ENCODE peak calls at places on chromosome X, in nine cellular contexts. One of them, this sample, is unnamed.

GRCh38 chrX:15242899-15243555 is 26.9 kb downstream of the ASB9 start:
- DNase-seq in NB4: peak
- DNase-seq in thoracic aorta: no peak
- DNase-seq in astrocyte of the cerebellum: peak
- DNase-seq in heart left ventricle: no peak
- DNase-seq in breast epithelium: no peak
- DNase-seq in ovary: no peak
- DNase-seq in activated CD8-positive, alpha-beta T cell treated with anti-CD3 and anti-CD28 coated beads for 36 hours: peak
- DNase-seq in A549: peak
- DNase-seq in this sample: peak

GRCh38 chrX:119880552-119881437 is 9.2 kb downstream of the NDUFA1 start:
- DNase-seq in NB4: peak
- DNase-seq in thoracic aorta: no peak
- DNase-seq in astrocyte of the cerebellum: peak
- DNase-seq in heart left ventricle: no peak
- DNase-seq in breast epithelium: no peak
- DNase-seq in ovary: no peak
- DNase-seq in activated CD8-positive, alpha-beta T cell treated with anti-CD3 and anti-CD28 coated beads for 36 hours: peak
- DNase-seq in A549: peak
- DNase-seq in this sample: no peak

GRCh38 chrX:21479695-21480280 is 105.6 kb downstream of the CNKSR2 start:
- DNase-seq in NB4: peak
- DNase-seq in thoracic aorta: no peak
- DNase-seq in astrocyte of the cerebellum: peak
- DNase-seq in heart left ventricle: no peak
- DNase-seq in breast epithelium: no peak
- DNase-seq in ovary: no peak
- DNase-seq in activated CD8-positive, alpha-beta T cell treated with anti-CD3 and anti-CD28 coated beads for 36 hours: peak
- DNase-seq in A549: peak
- DNase-seq in this sample: no peak

GRCh38 chrX:48910926-48911406 is 480 bp downstream of the SLC35A2 start:
- DNase-seq in NB4: peak
- DNase-seq in thoracic aorta: no peak
- DNase-seq in astrocyte of the cerebellum: no peak
- DNase-seq in heart left ventricle: no peak
- DNase-seq in breast epithelium: no peak
- DNase-seq in ovary: no peak
- DNase-seq in activated CD8-positive, alpha-beta T cell treated with anti-CD3 and anti-CD28 coated beads for 36 hours: no peak
- DNase-seq in A549: no peak
- DNase-seq in this sample: no peak

GRCh38 chrX:17038681-17039161 is 92.3 kb downstream of the REPS2 start:
- DNase-seq in NB4: no peak
- DNase-seq in thoracic aorta: no peak
- DNase-seq in astrocyte of the cerebellum: peak
- DNase-seq in heart left ventricle: no peak
- DNase-seq in breast epithelium: no peak
- DNase-seq in ovary: peak
- DNase-seq in activated CD8-positive, alpha-beta T cell treated with anti-CD3 and anti-CD28 coated beads for 36 hours: no peak
- DNase-seq in A549: no peak
- DNase-seq in this sample: no peak

GRCh38 chrX:23799469-23800065 is 16.6 kb downstream of the SAT1 start:
- DNase-seq in NB4: no peak
- DNase-seq in thoracic aorta: no peak
- DNase-seq in astrocyte of the cerebellum: no peak
- DNase-seq in heart left ventricle: no peak
- DNase-seq in breast epithelium: no peak
- DNase-seq in ovary: no peak
- DNase-seq in activated CD8-positive, alpha-beta T cell treated with anti-CD3 and anti-CD28 coated beads for 36 hours: no peak
- DNase-seq in A549: no peak
- DNase-seq in this sample: no peak

GRCh38 chrX:54978448-54978847 is 15.5 kb downstream of the PFKFB1 start:
- DNase-seq in NB4: no peak
- DNase-seq in thoracic aorta: no peak
- DNase-seq in astrocyte of the cerebellum: no peak
- DNase-seq in heart left ventricle: no peak
- DNase-seq in breast epithelium: no peak
- DNase-seq in ovary: no peak
- DNase-seq in activated CD8-positive, alpha-beta T cell treated with anti-CD3 and anti-CD28 coated beads for 36 hours: no peak
- DNase-seq in A549: peak
- DNase-seq in this sample: no peak

GRCh38 chrX:49184294-49185061 is 1.7 kb downstream of the PRICKLE3 start:
- DNase-seq in NB4: peak
- DNase-seq in thoracic aorta: peak
- DNase-seq in astrocyte of the cerebellum: peak
- DNase-seq in heart left ventricle: peak
- DNase-seq in breast epithelium: peak
- DNase-seq in ovary: peak
- DNase-seq in activated CD8-positive, alpha-beta T cell treated with anti-CD3 and anti-CD28 coated beads for 36 hours: peak
- DNase-seq in A549: peak
- DNase-seq in this sample: peak

GRCh38 chrX:5644786-5645185 is 583.9 kb downstream of the NLGN4X start:
- DNase-seq in NB4: no peak
- DNase-seq in thoracic aorta: no peak
- DNase-seq in astrocyte of the cerebellum: no peak
- DNase-seq in heart left ventricle: no peak
- DNase-seq in breast epithelium: no peak
- DNase-seq in ovary: no peak
- DNase-seq in activated CD8-positive, alpha-beta T cell treated with anti-CD3 and anti-CD28 coated beads for 36 hours: no peak
- DNase-seq in A549: no peak
- DNase-seq in this sample: no peak

DNA sequence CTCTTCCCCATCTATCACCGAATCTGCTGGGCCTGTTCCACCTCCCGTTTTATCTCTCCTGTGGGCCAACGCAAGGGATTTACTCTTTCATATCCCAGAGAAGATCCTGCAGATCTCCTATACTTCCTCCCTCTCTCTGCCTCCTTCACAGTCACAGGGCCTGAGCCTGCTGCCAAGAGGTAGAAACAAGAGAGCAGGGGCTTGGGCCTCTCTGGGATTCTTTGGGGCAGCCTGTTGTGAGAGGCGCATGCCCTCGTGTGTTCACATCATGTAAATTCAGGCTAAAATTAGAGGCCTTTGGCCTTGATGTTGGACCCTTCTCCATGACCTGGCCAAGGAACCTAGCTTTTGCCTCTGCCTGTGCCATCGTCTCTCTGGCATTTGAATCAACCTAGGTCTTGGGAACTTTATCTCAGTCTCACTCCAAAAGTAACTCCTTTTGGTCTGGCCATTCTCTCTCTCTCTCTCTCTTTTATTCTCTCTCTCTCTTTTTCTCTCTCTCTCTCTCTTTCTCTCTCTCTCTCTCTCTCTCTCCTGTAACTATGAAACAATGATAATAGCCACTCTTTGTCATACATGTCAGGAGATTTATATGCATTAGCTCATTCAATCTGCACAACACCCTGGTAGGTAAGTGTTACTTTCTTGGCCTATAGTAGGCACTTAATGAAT is 20.0 kb upstream of the EFNB1 start:
- DNase-seq in NB4: peak
- DNase-seq in thoracic aorta: no peak
- DNase-seq in astrocyte of the cerebellum: no peak
- DNase-seq in heart left ventricle: peak
- DNase-seq in breast epithelium: no peak
- DNase-seq in ovary: no peak
- DNase-seq in activated CD8-positive, alpha-beta T cell treated with anti-CD3 and anti-CD28 coated beads for 36 hours: no peak
- DNase-seq in A549: peak
- DNase-seq in this sample: no peak
- TF ChIP-seq CTCF in NB4: peak
- TF ChIP-seq CTCF in thoracic aorta: no peak
- TF ChIP-seq CTCF in astrocyte of the cerebellum: peak
- TF ChIP-seq CTCF in heart left ventricle: peak
- TF ChIP-seq CTCF in breast epithelium: peak
- TF ChIP-seq CTCF in ovary: no peak
- TF ChIP-seq CTCF in activated CD8-positive, alpha-beta T cell treated with anti-CD3 and anti-CD28 coated beads for 36 hours: no peak
- TF ChIP-seq CTCF in A549: no peak
- TF ChIP-seq CTCF in this sample: no peak

GRCh38 chrX:132023117-132023895 is at the start of gene STK26:
- DNase-seq in NB4: peak
- DNase-seq in thoracic aorta: peak
- DNase-seq in astrocyte of the cerebellum: peak
- DNase-seq in heart left ventricle: peak
- DNase-seq in breast epithelium: peak
- DNase-seq in ovary: peak
- DNase-seq in activated CD8-positive, alpha-beta T cell treated with anti-CD3 and anti-CD28 coated beads for 36 hours: peak
- DNase-seq in A549: peak
- DNase-seq in this sample: no peak
- TF ChIP-seq CTCF in NB4: no peak
- TF ChIP-seq CTCF in thoracic aorta: no peak
- TF ChIP-seq CTCF in astrocyte of the cerebellum: no peak
- TF ChIP-seq CTCF in heart left ventricle: no peak
- TF ChIP-seq CTCF in breast epithelium: no peak
- TF ChIP-seq CTCF in ovary: no peak
- TF ChIP-seq CTCF in activated CD8-positive, alpha-beta T cell treated with anti-CD3 and anti-CD28 coated beads for 36 hours: no peak
- TF ChIP-seq CTCF in A549: no peak
- TF ChIP-seq CTCF in this sample: no peak

GRCh38 chrX:32185160-32185559 is 1026.2 kb downstream of the DMD start:
- DNase-seq in NB4: no peak
- DNase-seq in thoracic aorta: no peak
- DNase-seq in astrocyte of the cerebellum: no peak
- DNase-seq in heart left ventricle: no peak
- DNase-seq in breast epithelium: no peak
- DNase-seq in ovary: no peak
- DNase-seq in activated CD8-positive, alpha-beta T cell treated with anti-CD3 and anti-CD28 coated beads for 36 hours: no peak
- DNase-seq in A549: no peak
- DNase-seq in this sample: no peak
- TF ChIP-seq CTCF in NB4: no peak
- TF ChIP-seq CTCF in thoracic aorta: no peak
- TF ChIP-seq CTCF in astrocyte of the cerebellum: no peak
- TF ChIP-seq CTCF in heart left ventricle: no peak
- TF ChIP-seq CTCF in breast epithelium: no peak
- TF ChIP-seq CTCF in ovary: no peak
- TF ChIP-seq CTCF in activated CD8-positive, alpha-beta T cell treated with anti-CD3 and anti-CD28 coated beads for 36 hours: no peak
- TF ChIP-seq CTCF in A549: no peak
- TF ChIP-seq CTCF in this sample: no peak

DNA sequence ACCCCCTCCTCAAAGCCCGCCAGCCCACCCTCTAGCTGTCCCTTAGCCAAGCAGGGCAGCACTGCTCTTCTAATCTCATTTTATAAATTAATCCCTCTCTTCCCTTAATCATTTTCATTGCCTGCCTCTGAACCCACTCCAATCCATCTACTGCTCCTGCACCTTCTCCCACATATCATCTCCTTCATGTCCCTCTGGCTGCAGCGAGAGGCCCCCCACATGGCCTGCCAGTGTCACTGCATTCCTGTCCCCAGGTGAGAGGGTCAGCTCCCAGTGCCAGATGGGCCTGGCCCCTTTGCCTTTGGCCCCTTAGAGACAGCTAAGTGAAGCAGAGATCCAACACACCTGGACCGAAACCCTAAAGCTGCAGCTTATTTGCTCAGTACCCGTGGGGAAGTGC is 79.4 kb downstream of the PJA1 start:
- DNase-seq in NB4: no peak
- DNase-seq in thoracic aorta: no peak
- DNase-seq in astrocyte of the cerebellum: no peak
- DNase-seq in heart left ventricle: no peak
- DNase-seq in breast epithelium: no peak
- DNase-seq in ovary: no peak
- DNase-seq in activated CD8-positive, alpha-beta T cell treated with anti-CD3 and anti-CD28 coated beads for 36 hours: no peak
- DNase-seq in A549: no peak
- DNase-seq in this sample: no peak
- TF ChIP-seq CTCF in NB4: no peak
- TF ChIP-seq CTCF in thoracic aorta: no peak
- TF ChIP-seq CTCF in astrocyte of the cerebellum: no peak
- TF ChIP-seq CTCF in heart left ventricle: no peak
- TF ChIP-seq CTCF in breast epithelium: no peak
- TF ChIP-seq CTCF in ovary: no peak
- TF ChIP-seq CTCF in activated CD8-positive, alpha-beta T cell treated with anti-CD3 and anti-CD28 coated beads for 36 hours: no peak
- TF ChIP-seq CTCF in A549: no peak
- TF ChIP-seq CTCF in this sample: no peak

GRCh38 chrX:34893741-34894140 is 48.9 kb upstream of the FAM47B start:
- DNase-seq in NB4: peak
- DNase-seq in thoracic aorta: no peak
- DNase-seq in astrocyte of the cerebellum: no peak
- DNase-seq in heart left ventricle: no peak
- DNase-seq in breast epithelium: no peak
- DNase-seq in ovary: no peak
- DNase-seq in activated CD8-positive, alpha-beta T cell treated with anti-CD3 and anti-CD28 coated beads for 36 hours: no peak
- DNase-seq in A549: no peak
- DNase-seq in this sample: no peak
- TF ChIP-seq CTCF in NB4: no peak
- TF ChIP-seq CTCF in thoracic aorta: no peak
- TF ChIP-seq CTCF in astrocyte of the cerebellum: no peak
- TF ChIP-seq CTCF in heart left ventricle: no peak
- TF ChIP-seq CTCF in breast epithelium: no peak
- TF ChIP-seq CTCF in ovary: no peak
- TF ChIP-seq CTCF in activated CD8-positive, alpha-beta T cell treated with anti-CD3 and anti-CD28 coated beads for 36 hours: no peak
- TF ChIP-seq CTCF in A549: peak
- TF ChIP-seq CTCF in this sample: no peak

GRCh38 chrX:150683536-150684146 is 9.6 kb upstream of the MTMR1 start:
- DNase-seq in NB4: peak
- DNase-seq in thoracic aorta: no peak
- DNase-seq in astrocyte of the cerebellum: no peak
- DNase-seq in heart left ventricle: no peak
- DNase-seq in breast epithelium: no peak
- DNase-seq in ovary: no peak
- DNase-seq in activated CD8-positive, alpha-beta T cell treated with anti-CD3 and anti-CD28 coated beads for 36 hours: peak
- DNase-seq in A549: peak
- DNase-seq in this sample: no peak

GRCh38 chrX:150683112-150683511 is 10.1 kb upstream of the MTMR1 start:
- DNase-seq in NB4: no peak
- DNase-seq in thoracic aorta: no peak
- DNase-seq in astrocyte of the cerebellum: no peak
- DNase-seq in heart left ventricle: no peak
- DNase-seq in breast epithelium: no peak
- DNase-seq in ovary: no peak
- DNase-seq in activated CD8-positive, alpha-beta T cell treated with anti-CD3 and anti-CD28 coated beads for 36 hours: no peak
- DNase-seq in A549: no peak
- DNase-seq in this sample: no peak

DNA sequence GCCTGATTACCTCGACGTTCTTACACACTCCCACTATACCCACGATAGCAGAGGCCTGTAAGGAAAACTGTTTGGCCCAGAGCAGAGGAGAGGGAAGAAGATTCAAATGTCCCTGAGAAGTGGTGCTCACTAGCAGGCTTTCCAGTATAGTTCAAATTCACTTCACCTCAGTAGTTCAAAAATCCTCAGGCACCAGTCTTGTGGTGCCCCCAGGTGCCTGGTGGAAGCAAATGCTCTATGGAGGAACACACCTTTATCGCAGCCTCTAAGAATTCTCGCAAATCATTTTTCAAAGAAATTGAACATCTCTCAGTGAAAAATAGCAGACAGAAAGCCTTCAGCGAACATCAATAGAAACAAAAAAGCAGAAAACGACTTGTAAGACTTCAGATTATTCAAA is 12.2 kb upstream of the MTMR1 start:
- DNase-seq in NB4: peak
- DNase-seq in thoracic aorta: no peak
- DNase-seq in astrocyte of the cerebellum: peak
- DNase-seq in heart left ventricle: no peak
- DNase-seq in breast epithelium: no peak
- DNase-seq in ovary: peak
- DNase-seq in activated CD8-positive, alpha-beta T cell treated with anti-CD3 and anti-CD28 coated beads for 36 hours: peak
- DNase-seq in A549: peak
- DNase-seq in this sample: no peak
- TF ChIP-seq CTCF in NB4: peak
- TF ChIP-seq CTCF in thoracic aorta: no peak
- TF ChIP-seq CTCF in astrocyte of the cerebellum: peak
- TF ChIP-seq CTCF in heart left ventricle: peak
- TF ChIP-seq CTCF in breast epithelium: no peak
- TF ChIP-seq CTCF in ovary: no peak
- TF ChIP-seq CTCF in activated CD8-positive, alpha-beta T cell treated with anti-CD3 and anti-CD28 coated beads for 36 hours: peak
- TF ChIP-seq CTCF in A549: peak
- TF ChIP-seq CTCF in this sample: no peak

GRCh38 chrX:107829880-107830279 is 4.2 kb downstream of the MID2 start:
- DNase-seq in NB4: no peak
- DNase-seq in thoracic aorta: no peak
- DNase-seq in astrocyte of the cerebellum: no peak
- DNase-seq in heart left ventricle: no peak
- DNase-seq in breast epithelium: no peak
- DNase-seq in ovary: no peak
- DNase-seq in activated CD8-positive, alpha-beta T cell treated with anti-CD3 and anti-CD28 coated beads for 36 hours: no peak
- DNase-seq in A549: no peak
- DNase-seq in this sample: no peak
- TF ChIP-seq CTCF in NB4: no peak
- TF ChIP-seq CTCF in thoracic aorta: no peak
- TF ChIP-seq CTCF in astrocyte of the cerebellum: no peak
- TF ChIP-seq CTCF in heart left ventricle: no peak
- TF ChIP-seq CTCF in breast epithelium: no peak
- TF ChIP-seq CTCF in ovary: no peak
- TF ChIP-seq CTCF in activated CD8-positive, alpha-beta T cell treated with anti-CD3 and anti-CD28 coated beads for 36 hours: no peak
- TF ChIP-seq CTCF in A549: no peak
- TF ChIP-seq CTCF in this sample: no peak